ENCODE peak calls at places on chromosomes 4 and X, in eight cellular contexts. X is aorta, I is ovary, H is left ventricle myocardium inferior, G is colonic mucosa, P is Caco-2, O is OCI-LY7, N is endothelial cell of umbilical vein. E is an unnamed sample.

GRCh38 chr4:8077181-8078108 is 81.2 kb downstream of the ABLIM2 start:
- DNase-seq in X (peak; percentile 27), I (no peak), H (no peak), G (no peak), P (no peak), O (no peak), N (no peak), E (no peak)

GRCh38 chr4:96983830-96984229 is 1143.9 kb downstream of the PDHA2 start:
- DNase-seq in X (no peak), I (no peak), H (no peak), G (no peak), P (no peak), O (no peak), N (peak; percentile 5), E (no peak)

GRCh38 chr4:73606465-73606974 is 13.7 kb downstream of the RASSF6 start:
- DNase-seq in X (no peak), I (no peak), H (no peak), G (peak; percentile 50), P (no peak), O (peak; percentile 92), N (no peak), E (no peak)

GRCh38 chrX:125681507-125681906 is 361.8 kb downstream of the TEX13C start:
- DNase-seq in X (no peak), I (no peak), H (no peak), G (no peak), P (no peak), O (peak; percentile 84), N (no peak), E (no peak)

GRCh38 chr4:173357939-173358338 is 12.8 kb upstream of the SAP30 start:
- DNase-seq in X (no peak), I (no peak), H (no peak), G (no peak), P (no peak), O (no peak), N (no peak), E (no peak)

GRCh38 chr4:176758731-176759130 is 34.0 kb downstream of the VEGFC start:
- DNase-seq in X (no peak), I (no peak), H (no peak), G (no peak), P (no peak), O (no peak), N (no peak), E (no peak)

GRCh38 chr4:8152865-8153257 is 5.8 kb downstream of the ABLIM2 start:
- DNase-seq in X (no peak), I (no peak), H (no peak), G (no peak), P (no peak), O (no peak), N (no peak), E (no peak)

GRCh38 chrX:72382199-72382590 is 76.5 kb upstream of the CITED1 start:
- DNase-seq in X (no peak), I (no peak), H (no peak), G (no peak), P (no peak), O (no peak), N (no peak), E (no peak)

GRCh38 chrX:131288738-131289511 is at the start of gene IGSF1:
- DNase-seq in X (no peak), I (peak; percentile 31), H (peak; percentile 30), G (no peak), P (no peak), O (no peak), N (no peak), E (no peak)

GRCh38 chr4:163148466-163149336 is 18.0 kb downstream of the NAF1 start:
- DNase-seq in X (no peak), I (no peak), H (no peak), G (no peak), P (no peak), O (no peak), N (peak; percentile 17), E (no peak)

GRCh38 chr4:33837043-33837442 is 2407.3 kb downstream of the ARAP2 start:
- DNase-seq in X (no peak), I (no peak), H (no peak), G (no peak), P (no peak), O (no peak), N (peak; percentile 4), E (no peak)

GRCh38 chr4:18185491-18185890 is 163.9 kb upstream of the LCORL start:
- DNase-seq in X (no peak), I (no peak), H (no peak), G (no peak), P (no peak), O (no peak), N (no peak), E (no peak)
- H3K9me3 ChIP-seq in X (no peaks in the 10 kb centered on the region), I (no peaks in the 10 kb centered on the region), H (no peaks in the 10 kb centered on the region), G (no peaks in the 10 kb centered on the region), P (no peaks in the 10 kb centered on the region), O (no peaks in the 10 kb centered on the region), N (no peaks in the 10 kb centered on the region), E (no peaks in the 10 kb centered on the region)

DNA sequence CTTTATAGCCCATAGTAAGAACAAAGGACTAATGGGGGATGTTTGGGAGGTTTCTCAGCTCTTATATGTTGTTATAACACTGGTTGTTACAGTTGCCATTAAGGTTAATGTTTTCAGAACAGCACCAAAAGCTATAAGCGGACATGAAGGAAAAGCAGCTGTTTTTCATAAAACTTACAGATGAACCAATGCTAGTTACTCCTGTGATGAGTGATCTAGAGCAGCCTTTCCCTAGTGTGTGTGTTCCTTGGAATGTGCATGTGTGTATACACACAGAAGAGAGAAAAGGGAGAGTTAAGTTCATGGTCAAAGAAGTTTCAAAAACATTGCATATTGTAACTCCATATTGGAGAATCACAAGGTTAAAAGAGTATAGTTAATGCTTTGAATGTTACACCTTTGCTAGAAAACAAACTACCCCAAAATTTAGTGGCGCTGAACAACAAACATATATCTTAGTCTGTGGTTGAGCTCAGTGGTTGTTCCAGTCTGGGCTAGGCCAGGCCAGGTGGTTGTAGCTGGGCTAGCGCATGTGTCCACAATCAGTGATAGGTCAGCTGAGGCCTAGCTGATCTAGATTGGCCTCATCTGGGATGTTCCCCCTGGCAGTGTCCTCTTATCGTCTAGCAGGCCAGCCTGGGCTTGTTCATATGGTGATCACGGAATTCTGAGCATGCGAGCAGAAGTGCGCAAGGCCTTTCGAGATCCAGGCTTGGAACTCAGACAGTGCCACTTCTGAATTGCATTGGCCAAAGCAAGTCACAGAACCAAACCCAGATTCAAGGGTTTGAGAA is 151.0 kb downstream of the NHS start:
- DNase-seq in X (no peak), I (no peak), H (no peak), G (no peak), P (no peak), O (no peak), N (no peak), E (no peak)
- H3K4me1 ChIP-seq in X (peaks cover 3% of the 10 kb centered on the region), I (peaks cover 12% of the 10 kb centered on the region), H (peaks cover 21% of the 10 kb centered on the region), G (no peaks in the 10 kb centered on the region), P (no peaks in the 10 kb centered on the region), O (no peaks in the 10 kb centered on the region), N (no peaks in the 10 kb centered on the region), E (peaks cover 5% of the 10 kb centered on the region)

DNA sequence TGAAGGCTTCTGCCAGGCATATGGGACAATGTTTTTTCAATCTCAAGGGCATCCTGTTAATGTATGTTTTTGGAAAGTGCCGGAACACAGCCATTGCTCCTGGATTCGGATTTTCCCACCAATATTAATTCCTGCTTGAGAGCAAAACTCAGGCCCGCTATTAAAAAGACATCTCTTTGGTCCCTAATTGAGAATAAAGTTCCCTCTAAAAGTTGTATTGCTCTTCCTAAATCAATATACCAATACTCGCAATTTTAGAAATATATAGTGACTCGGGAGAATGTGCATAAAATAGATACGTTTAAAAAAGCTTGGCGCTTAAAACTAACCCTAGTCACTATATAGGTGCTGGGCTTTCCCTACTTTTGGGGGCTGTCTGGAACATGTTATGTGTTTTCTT is 15.5 kb upstream of the PITX2 start:
- DNase-seq in X (no peak), I (no peak), H (no peak), G (no peak), P (no peak), O (no peak), N (no peak), E (no peak)
- H3K9me3 ChIP-seq in X (peaks cover 1% of the 10 kb centered on the region), I (no peaks in the 10 kb centered on the region), H (no peaks in the 10 kb centered on the region), G (no peaks in the 10 kb centered on the region), P (no peaks in the 10 kb centered on the region), O (no peaks in the 10 kb centered on the region), N (no peaks in the 10 kb centered on the region), E (no peaks in the 10 kb centered on the region)

GRCh38 chr4:78662661-78663060 is 111.1 kb downstream of the ANXA3 start:
- DNase-seq in X (no peak), I (no peak), H (no peak), G (no peak), P (no peak), O (no peak), N (no peak), E (no peak)
- H3K4me1 ChIP-seq in X (no peaks in the 10 kb centered on the region), I (no peaks in the 10 kb centered on the region), H (peaks cover 43% of the 10 kb centered on the region), G (no peaks in the 10 kb centered on the region), P (peaks cover 5% of the 10 kb centered on the region), O (peaks cover 36% of the 10 kb centered on the region), N (peaks cover 65% of the 10 kb centered on the region), E (peaks cover 31% of the 10 kb centered on the region)

DNA sequence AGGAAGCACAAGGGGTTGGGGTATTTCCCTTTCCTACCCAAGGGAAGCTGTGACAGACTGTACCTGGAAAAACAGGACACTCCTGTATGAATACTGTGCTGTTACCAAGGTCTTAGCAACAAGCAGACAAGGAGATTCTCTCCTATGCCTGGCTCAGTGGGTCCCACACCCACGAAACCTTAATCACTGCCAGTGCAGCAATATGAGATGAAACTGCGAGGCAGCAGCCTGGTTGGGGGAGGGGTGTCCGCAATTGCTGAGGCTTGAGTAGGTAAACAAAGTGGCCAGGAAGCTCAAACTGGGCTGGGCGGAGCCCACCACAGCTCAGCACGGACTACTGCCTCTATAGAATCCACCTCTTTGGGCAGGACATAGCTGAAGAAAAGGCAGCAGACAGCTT is 197.7 kb downstream of the INPP4B start:
- DNase-seq in X (no peak), I (no peak), H (no peak), G (no peak), P (no peak), O (no peak), N (no peak), E (no peak)
- H3K9me3 ChIP-seq in X (no peaks in the 10 kb centered on the region), I (no peaks in the 10 kb centered on the region), H (peaks cover 38% of the 10 kb centered on the region), G (no peaks in the 10 kb centered on the region), P (no peaks in the 10 kb centered on the region), O (no peaks in the 10 kb centered on the region), N (no peaks in the 10 kb centered on the region), E (no peaks in the 10 kb centered on the region)

DNA sequence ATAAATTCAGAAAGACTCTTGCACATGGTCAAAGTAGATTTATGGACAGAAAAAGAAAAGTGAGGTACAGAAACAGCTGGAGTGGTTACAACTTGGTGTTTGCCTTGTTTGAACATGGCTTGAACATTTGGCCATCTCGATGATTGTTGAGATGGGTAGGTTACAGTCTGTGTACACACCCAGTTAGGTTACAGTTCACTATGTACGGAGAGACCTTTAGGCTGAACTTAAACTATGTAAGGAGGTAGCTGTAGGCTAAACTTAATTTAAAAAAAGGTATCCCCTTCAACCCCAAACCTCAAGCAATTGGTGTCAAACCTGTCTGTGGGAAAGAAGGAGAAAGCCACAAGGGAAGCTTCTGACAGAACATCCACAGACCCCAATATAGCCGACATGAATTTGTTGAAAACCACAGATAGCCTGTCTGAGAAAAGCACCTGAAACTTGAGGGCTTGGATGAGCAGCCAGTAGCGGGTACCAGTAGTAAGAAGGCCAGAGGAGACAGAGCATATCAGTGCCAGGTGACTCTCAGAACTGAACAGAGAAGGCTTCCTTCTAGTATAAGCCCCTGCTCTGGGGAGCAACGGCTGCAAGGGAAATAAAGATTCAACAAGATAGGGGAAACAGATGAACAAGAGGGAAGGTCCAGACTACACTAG is 247.9 kb upstream of the GALNTL6 start:
- DNase-seq in X (no peak), I (no peak), H (no peak), G (no peak), P (no peak), O (no peak), N (no peak), E (no peak)
- H3K4me1 ChIP-seq in X (no peaks in the 10 kb centered on the region), I (no peaks in the 10 kb centered on the region), H (no peaks in the 10 kb centered on the region), G (no peaks in the 10 kb centered on the region), P (no peaks in the 10 kb centered on the region), O (no peaks in the 10 kb centered on the region), N (no peaks in the 10 kb centered on the region), E (no peaks in the 10 kb centered on the region)